ENCODE peak calls at places on chromosomes 16 and 17, in nine cellular contexts. One of them, this sample, is unnamed.

GRCh38 chr17:71922439-71922838 is 198.4 kb upstream of the SOX9 start:
- DNase-seq in midbrain: no peak
- DNase-seq in stimulated activated CD8-positive, alpha-beta memory T cell treated with anti-CD3 and anti-CD28 coated beads, Interleukin-15, amount 100 ng/mL, for 24 hours: no peak
- DNase-seq in NB4: no peak
- DNase-seq in posterior vena cava: no peak
- DNase-seq in endothelial cell: no peak
- DNase-seq in M059J: peak
- DNase-seq in fibroblast of lung: peak
- DNase-seq in HTR-8/SVneo: peak
- DNase-seq in this sample: peak

GRCh38 chr17:66491213-66491612 is 188.8 kb downstream of the PRKCA start:
- DNase-seq in midbrain: no peak
- DNase-seq in stimulated activated CD8-positive, alpha-beta memory T cell treated with anti-CD3 and anti-CD28 coated beads, Interleukin-15, amount 100 ng/mL, for 24 hours: no peak
- DNase-seq in NB4: peak
- DNase-seq in posterior vena cava: no peak
- DNase-seq in endothelial cell: no peak
- DNase-seq in M059J: no peak
- DNase-seq in fibroblast of lung: no peak
- DNase-seq in HTR-8/SVneo: no peak
- DNase-seq in this sample: peak

GRCh38 chr16:23514381-23515152 is 4.3 kb upstream of the GGA2 start:
- DNase-seq in midbrain: no peak
- DNase-seq in stimulated activated CD8-positive, alpha-beta memory T cell treated with anti-CD3 and anti-CD28 coated beads, Interleukin-15, amount 100 ng/mL, for 24 hours: no peak
- DNase-seq in NB4: no peak
- DNase-seq in posterior vena cava: peak
- DNase-seq in endothelial cell: no peak
- DNase-seq in M059J: no peak
- DNase-seq in fibroblast of lung: no peak
- DNase-seq in HTR-8/SVneo: no peak
- DNase-seq in this sample: no peak

GRCh38 chr16:30053376-30054015 is 12.1 kb upstream of the ALDOA start:
- DNase-seq in midbrain: no peak
- DNase-seq in stimulated activated CD8-positive, alpha-beta memory T cell treated with anti-CD3 and anti-CD28 coated beads, Interleukin-15, amount 100 ng/mL, for 24 hours: no peak
- DNase-seq in NB4: peak
- DNase-seq in posterior vena cava: no peak
- DNase-seq in endothelial cell: no peak
- DNase-seq in M059J: peak
- DNase-seq in fibroblast of lung: no peak
- DNase-seq in HTR-8/SVneo: no peak
- DNase-seq in this sample: peak

GRCh38 chr17:56739376-56739775 is 94.3 kb downstream of the C17orf67 start:
- DNase-seq in midbrain: no peak
- DNase-seq in stimulated activated CD8-positive, alpha-beta memory T cell treated with anti-CD3 and anti-CD28 coated beads, Interleukin-15, amount 100 ng/mL, for 24 hours: no peak
- DNase-seq in NB4: no peak
- DNase-seq in posterior vena cava: no peak
- DNase-seq in endothelial cell: no peak
- DNase-seq in M059J: peak
- DNase-seq in fibroblast of lung: no peak
- DNase-seq in HTR-8/SVneo: no peak
- DNase-seq in this sample: peak

GRCh38 chr17:35808240-35808961 is 883 bp upstream of the TAF15 start:
- DNase-seq in midbrain: no peak
- DNase-seq in stimulated activated CD8-positive, alpha-beta memory T cell treated with anti-CD3 and anti-CD28 coated beads, Interleukin-15, amount 100 ng/mL, for 24 hours: no peak
- DNase-seq in NB4: no peak
- DNase-seq in posterior vena cava: no peak
- DNase-seq in endothelial cell: peak
- DNase-seq in M059J: no peak
- DNase-seq in fibroblast of lung: no peak
- DNase-seq in HTR-8/SVneo: no peak
- DNase-seq in this sample: peak

GRCh38 chr17:74080936-74081335 is 122.5 kb upstream of the RPL38 start:
- DNase-seq in midbrain: no peak
- DNase-seq in stimulated activated CD8-positive, alpha-beta memory T cell treated with anti-CD3 and anti-CD28 coated beads, Interleukin-15, amount 100 ng/mL, for 24 hours: no peak
- DNase-seq in NB4: no peak
- DNase-seq in posterior vena cava: no peak
- DNase-seq in endothelial cell: no peak
- DNase-seq in M059J: no peak
- DNase-seq in fibroblast of lung: no peak
- DNase-seq in HTR-8/SVneo: no peak
- DNase-seq in this sample: no peak

GRCh38 chr16:89080251-89080853 is 13.3 kb upstream of the ACSF3 start:
- DNase-seq in midbrain: no peak
- DNase-seq in stimulated activated CD8-positive, alpha-beta memory T cell treated with anti-CD3 and anti-CD28 coated beads, Interleukin-15, amount 100 ng/mL, for 24 hours: no peak
- DNase-seq in NB4: no peak
- DNase-seq in posterior vena cava: no peak
- DNase-seq in endothelial cell: no peak
- DNase-seq in M059J: no peak
- DNase-seq in fibroblast of lung: no peak
- DNase-seq in HTR-8/SVneo: no peak
- DNase-seq in this sample: no peak

GRCh38 chr17:83099570-83100181 is 20.3 kb downstream of the METRNL start:
- DNase-seq in midbrain: no peak
- DNase-seq in stimulated activated CD8-positive, alpha-beta memory T cell treated with anti-CD3 and anti-CD28 coated beads, Interleukin-15, amount 100 ng/mL, for 24 hours: no peak
- DNase-seq in NB4: no peak
- DNase-seq in posterior vena cava: peak
- DNase-seq in endothelial cell: no peak
- DNase-seq in M059J: peak
- DNase-seq in fibroblast of lung: peak
- DNase-seq in HTR-8/SVneo: no peak
- DNase-seq in this sample: peak

GRCh38 chr17:65095465-65095864 is 38.9 kb upstream of the GNA13 start:
- DNase-seq in midbrain: no peak
- DNase-seq in stimulated activated CD8-positive, alpha-beta memory T cell treated with anti-CD3 and anti-CD28 coated beads, Interleukin-15, amount 100 ng/mL, for 24 hours: no peak
- DNase-seq in NB4: no peak
- DNase-seq in posterior vena cava: no peak
- DNase-seq in endothelial cell: no peak
- DNase-seq in M059J: no peak
- DNase-seq in fibroblast of lung: no peak
- DNase-seq in HTR-8/SVneo: no peak
- DNase-seq in this sample: no peak

GRCh38 chr16:29790949-29791844 is 646 bp downstream of the KIF22 start:
- DNase-seq in midbrain: no peak
- DNase-seq in stimulated activated CD8-positive, alpha-beta memory T cell treated with anti-CD3 and anti-CD28 coated beads, Interleukin-15, amount 100 ng/mL, for 24 hours: no peak
- DNase-seq in NB4: peak
- DNase-seq in posterior vena cava: no peak
- DNase-seq in endothelial cell: no peak
- DNase-seq in M059J: no peak
- DNase-seq in fibroblast of lung: no peak
- DNase-seq in HTR-8/SVneo: no peak
- DNase-seq in this sample: peak

GRCh38 chr16:84768798-84769177 is 51.0 kb upstream of the CRISPLD2 start:
- DNase-seq in midbrain: no peak
- DNase-seq in stimulated activated CD8-positive, alpha-beta memory T cell treated with anti-CD3 and anti-CD28 coated beads, Interleukin-15, amount 100 ng/mL, for 24 hours: no peak
- DNase-seq in NB4: no peak
- DNase-seq in posterior vena cava: no peak
- DNase-seq in endothelial cell: no peak
- DNase-seq in M059J: no peak
- DNase-seq in fibroblast of lung: no peak
- DNase-seq in HTR-8/SVneo: no peak
- DNase-seq in this sample: no peak

GRCh38 chr17:33053641-33054040 is 62.0 kb downstream of the SPACA3 start:
- DNase-seq in midbrain: no peak
- DNase-seq in stimulated activated CD8-positive, alpha-beta memory T cell treated with anti-CD3 and anti-CD28 coated beads, Interleukin-15, amount 100 ng/mL, for 24 hours: no peak
- DNase-seq in NB4: no peak
- DNase-seq in posterior vena cava: no peak
- DNase-seq in endothelial cell: no peak
- DNase-seq in M059J: no peak
- DNase-seq in fibroblast of lung: no peak
- DNase-seq in HTR-8/SVneo: no peak
- DNase-seq in this sample: no peak

GRCh38 chr17:45963258-45963657 is 35.8 kb upstream of the STH start:
- DNase-seq in midbrain: no peak
- DNase-seq in stimulated activated CD8-positive, alpha-beta memory T cell treated with anti-CD3 and anti-CD28 coated beads, Interleukin-15, amount 100 ng/mL, for 24 hours: no peak
- DNase-seq in NB4: no peak
- DNase-seq in posterior vena cava: no peak
- DNase-seq in endothelial cell: no peak
- DNase-seq in M059J: no peak
- DNase-seq in fibroblast of lung: no peak
- DNase-seq in HTR-8/SVneo: no peak
- DNase-seq in this sample: no peak

GRCh38 chr16:3460585-3460984 is 17.1 kb downstream of the NAA60 start:
- DNase-seq in midbrain: no peak
- DNase-seq in stimulated activated CD8-positive, alpha-beta memory T cell treated with anti-CD3 and anti-CD28 coated beads, Interleukin-15, amount 100 ng/mL, for 24 hours: no peak
- DNase-seq in NB4: no peak
- DNase-seq in posterior vena cava: no peak
- DNase-seq in endothelial cell: no peak
- DNase-seq in M059J: no peak
- DNase-seq in fibroblast of lung: no peak
- DNase-seq in HTR-8/SVneo: no peak
- DNase-seq in this sample: no peak

GRCh38 chr16:77499373-77500285 is 64.8 kb upstream of the ADAMTS18 start:
- DNase-seq in midbrain: no peak
- DNase-seq in stimulated activated CD8-positive, alpha-beta memory T cell treated with anti-CD3 and anti-CD28 coated beads, Interleukin-15, amount 100 ng/mL, for 24 hours: no peak
- DNase-seq in NB4: no peak
- DNase-seq in posterior vena cava: peak
- DNase-seq in endothelial cell: no peak
- DNase-seq in M059J: peak
- DNase-seq in fibroblast of lung: peak
- DNase-seq in HTR-8/SVneo: no peak
- DNase-seq in this sample: no peak

GRCh38 chr16:2856061-2856670 is 1.8 kb downstream of the PRSS22 start:
- DNase-seq in midbrain: no peak
- DNase-seq in stimulated activated CD8-positive, alpha-beta memory T cell treated with anti-CD3 and anti-CD28 coated beads, Interleukin-15, amount 100 ng/mL, for 24 hours: no peak
- DNase-seq in NB4: no peak
- DNase-seq in posterior vena cava: peak
- DNase-seq in endothelial cell: no peak
- DNase-seq in M059J: no peak
- DNase-seq in fibroblast of lung: no peak
- DNase-seq in HTR-8/SVneo: no peak
- DNase-seq in this sample: no peak

GRCh38 chr16:83389751-83390150 is 418.0 kb upstream of the HSBP1 start:
- DNase-seq in midbrain: no peak
- DNase-seq in stimulated activated CD8-positive, alpha-beta memory T cell treated with anti-CD3 and anti-CD28 coated beads, Interleukin-15, amount 100 ng/mL, for 24 hours: no peak
- DNase-seq in NB4: no peak
- DNase-seq in posterior vena cava: no peak
- DNase-seq in endothelial cell: no peak
- DNase-seq in M059J: peak
- DNase-seq in fibroblast of lung: no peak
- DNase-seq in HTR-8/SVneo: no peak
- DNase-seq in this sample: no peak

GRCh38 chr17:61340431-61340830 is 59.2 kb upstream of the TBX2 start:
- DNase-seq in midbrain: no peak
- DNase-seq in stimulated activated CD8-positive, alpha-beta memory T cell treated with anti-CD3 and anti-CD28 coated beads, Interleukin-15, amount 100 ng/mL, for 24 hours: no peak
- DNase-seq in NB4: peak
- DNase-seq in posterior vena cava: no peak
- DNase-seq in endothelial cell: no peak
- DNase-seq in M059J: peak
- DNase-seq in fibroblast of lung: no peak
- DNase-seq in HTR-8/SVneo: no peak
- DNase-seq in this sample: peak

GRCh38 chr17:39553326-39553945 is 54.3 kb downstream of the NEUROD2 start:
- DNase-seq in midbrain: no peak
- DNase-seq in stimulated activated CD8-positive, alpha-beta memory T cell treated with anti-CD3 and anti-CD28 coated beads, Interleukin-15, amount 100 ng/mL, for 24 hours: no peak
- DNase-seq in NB4: peak
- DNase-seq in posterior vena cava: no peak
- DNase-seq in endothelial cell: no peak
- DNase-seq in M059J: peak
- DNase-seq in fibroblast of lung: peak
- DNase-seq in HTR-8/SVneo: no peak
- DNase-seq in this sample: peak

GRCh38 chr16:10581507-10581906 is 1.1 kb upstream of the EMP2 start:
- DNase-seq in midbrain: no peak
- DNase-seq in stimulated activated CD8-positive, alpha-beta memory T cell treated with anti-CD3 and anti-CD28 coated beads, Interleukin-15, amount 100 ng/mL, for 24 hours: no peak
- DNase-seq in NB4: no peak
- DNase-seq in posterior vena cava: no peak
- DNase-seq in endothelial cell: no peak
- DNase-seq in M059J: no peak
- DNase-seq in fibroblast of lung: peak
- DNase-seq in HTR-8/SVneo: no peak
- DNase-seq in this sample: no peak

GRCh38 chr16:68739964-68740627 is 3.0 kb downstream of the CDH1 start:
- DNase-seq in midbrain: no peak
- DNase-seq in stimulated activated CD8-positive, alpha-beta memory T cell treated with anti-CD3 and anti-CD28 coated beads, Interleukin-15, amount 100 ng/mL, for 24 hours: no peak
- DNase-seq in NB4: peak
- DNase-seq in posterior vena cava: no peak
- DNase-seq in endothelial cell: no peak
- DNase-seq in M059J: peak
- DNase-seq in fibroblast of lung: no peak
- DNase-seq in HTR-8/SVneo: no peak
- DNase-seq in this sample: no peak

GRCh38 chr17:8725881-8726280 is 18.8 kb downstream of the CCDC42 start:
- DNase-seq in midbrain: no peak
- DNase-seq in stimulated activated CD8-positive, alpha-beta memory T cell treated with anti-CD3 and anti-CD28 coated beads, Interleukin-15, amount 100 ng/mL, for 24 hours: no peak
- DNase-seq in NB4: no peak
- DNase-seq in posterior vena cava: peak
- DNase-seq in endothelial cell: no peak
- DNase-seq in M059J: no peak
- DNase-seq in fibroblast of lung: no peak
- DNase-seq in HTR-8/SVneo: no peak
- DNase-seq in this sample: no peak

GRCh38 chr16:49530396-49530795 is 156.8 kb downstream of the C16orf78 start:
- DNase-seq in midbrain: no peak
- DNase-seq in stimulated activated CD8-positive, alpha-beta memory T cell treated with anti-CD3 and anti-CD28 coated beads, Interleukin-15, amount 100 ng/mL, for 24 hours: no peak
- DNase-seq in NB4: peak
- DNase-seq in posterior vena cava: no peak
- DNase-seq in endothelial cell: no peak
- DNase-seq in M059J: no peak
- DNase-seq in fibroblast of lung: no peak
- DNase-seq in HTR-8/SVneo: no peak
- DNase-seq in this sample: no peak